ENCODE peak calls at places on chromosomes 11 and 22, in six cellular contexts. X is suprapubic skin, S is IMR-90, Y is left ventricle myocardium inferior, A is endodermal cell, E is body of pancreas. G is an unnamed sample. For H3K27me3 and H3K36me3, the result is how much of the 10 kb centered on the place peaks cover.

GRCh38 chr11:66981976-66982578 is 7.0 kb downstream of the C11orf86 start:
- DNase-seq in X (peak), S (peak), Y (peak), A (no peak), E (peak), G (no peak)

GRCh38 chr11:92180664-92181251 is 43.9 kb upstream of the FAT3 start:
- DNase-seq in X (no peak), S (peak), Y (no peak), A (peak), E (no peak), G (no peak)

GRCh38 chr22:49626361-49627216 is 201.1 kb downstream of the BRD1 start:
- DNase-seq in X (no peak), S (no peak), Y (no peak), A (no peak), E (no peak), G (no peak)

GRCh38 chr11:90363739-90364138 is 140.9 kb upstream of the CHORDC1 start:
- DNase-seq in X (no peak), S (no peak), Y (no peak), A (no peak), E (no peak), G (no peak)

GRCh38 chr11:17853280-17853679 is 118.7 kb downstream of the KCNC1 start:
- DNase-seq in X (no peak), S (no peak), Y (no peak), A (no peak), E (no peak), G (no peak)

GRCh38 chr11:102343789-102344188 is 3.2 kb upstream of the BIRC2 start:
- DNase-seq in X (no peak), S (peak), Y (no peak), A (no peak), E (no peak), G (no peak)

GRCh38 chr11:113249491-113249763 is 65.0 kb upstream of the TTC12 start:
- DNase-seq in X (no peak), S (no peak), Y (no peak), A (peak), E (no peak), G (no peak)

GRCh38 chr11:48052183-48053040 is 72.1 kb downstream of the PTPRJ start:
- DNase-seq in X (no peak), S (peak), Y (no peak), A (peak), E (peak), G (no peak)

GRCh38 chr11:69711824-69712801 is 8.3 kb upstream of the FGF19 start:
- DNase-seq in X (no peak), S (no peak), Y (no peak), A (peak), E (no peak), G (no peak)

GRCh38 chr11:63023851-63024648 is 8.4 kb upstream of the SLC22A8 start:
- DNase-seq in X (peak), S (peak), Y (peak), A (peak), E (peak), G (peak)

GRCh38 chr11:109039611-109040010 is 374.7 kb downstream of the DDX10 start:
- DNase-seq in X (no peak), S (no peak), Y (no peak), A (no peak), E (no peak), G (no peak)

GRCh38 chr11:29210426-29210825 is 806.4 kb downstream of the KCNA4 start:
- DNase-seq in X (no peak), S (no peak), Y (no peak), A (no peak), E (no peak), G (no peak)

GRCh38 chr11:116840224-116840745 is 2.9 kb upstream of the APOA1 start:
- DNase-seq in X (no peak), S (peak), Y (no peak), A (peak), E (no peak), G (no peak)

GRCh38 chr11:12430351-12430750 is 53.0 kb downstream of the PARVA start:
- DNase-seq in X (no peak), S (peak), Y (no peak), A (no peak), E (no peak), G (no peak)

GRCh38 chr11:128334311-128335044 is 252.9 kb downstream of the ETS1 start:
- DNase-seq in X (no peak), S (no peak), Y (peak), A (no peak), E (no peak), G (no peak)

GRCh38 chr11:44456544-44457270 is 108.8 kb upstream of the CD82 start:
- DNase-seq in X (no peak), S (no peak), Y (peak), A (peak), E (no peak), G (no peak)

GRCh38 chr11:124801014-124801413 is 808 bp upstream of the MSANTD2 start:
- DNase-seq in X (no peak), S (peak), Y (no peak), A (no peak), E (no peak), G (no peak)

GRCh38 chr11:11782532-11783110 is 59.2 kb upstream of the USP47 start:
- DNase-seq in X (no peak), S (no peak), Y (no peak), A (no peak), E (peak), G (no peak)

GRCh38 chr11:112172362-112172994 is 2.8 kb upstream of the BCO2 start:
- DNase-seq in X (no peak), S (peak), Y (no peak), A (no peak), E (no peak), G (peak)

GRCh38 chr22:38953091-38953490 is 4.3 kb upstream of the APOBEC3A start:
- DNase-seq in X (no peak), S (no peak), Y (no peak), A (no peak), E (no peak), G (no peak)

GRCh38 chr11:122661182-122661945 is 5.8 kb downstream of the UBASH3B start:
- DNase-seq in X (no peak), S (peak), Y (no peak), A (no peak), E (no peak), G (no peak)

GRCh38 chr11:102204174-102204573 is 93.9 kb downstream of the YAP1 start:
- DNase-seq in X (no peak), S (no peak), Y (no peak), A (no peak), E (no peak), G (no peak)

GRCh38 chr11:118898400-118899295 is 15.0 kb downstream of the CXCR5 start:
- DNase-seq in X (no peak), S (no peak), Y (no peak), A (no peak), E (no peak), G (no peak)

GRCh38 chr11:93652161-93652597 is 9.3 kb upstream of the CEP295 start:
- DNase-seq in X (no peak), S (peak), Y (no peak), A (peak), E (peak), G (no peak)

GRCh38 chr11:69136471-69136870 is 19.3 kb upstream of the SMIM38 start:
- DNase-seq in X (no peak), S (no peak), Y (no peak), A (no peak), E (no peak), G (no peak)

GRCh38 chr11:62847767-62848314 is 8.5 kb upstream of the WDR74 start:
- DNase-seq in X (no peak), S (no peak), Y (no peak), A (no peak), E (no peak), G (no peak)

GRCh38 chr22:37542959-37543358 is 17.3 kb upstream of the CDC42EP1 start:
- DNase-seq in X (no peak), S (no peak), Y (no peak), A (no peak), E (no peak), G (no peak)

GRCh38 chr11:6925636-6926207 is 504 bp upstream of the ZNF215 start:
- DNase-seq in X (no peak), S (peak), Y (no peak), A (peak), E (no peak), G (no peak)

GRCh38 chr11:93477684-93478234 is 65.4 kb downstream of the SMCO4 start:
- DNase-seq in X (no peak), S (peak), Y (no peak), A (peak), E (no peak), G (no peak)

GRCh38 chr11:7495997-7496545 is 10.8 kb downstream of the OLFML1 start:
- DNase-seq in X (no peak), S (no peak), Y (no peak), A (no peak), E (peak), G (peak)

GRCh38 chr11:119337581-119338317 is 2.9 kb downstream of the C1QTNF5 start:
- DNase-seq in X (no peak), S (peak), Y (no peak), A (peak), E (no peak), G (no peak)

GRCh38 chr11:129230006-129230405 is 37.9 kb upstream of the ARHGAP32 start:
- DNase-seq in X (no peak), S (peak), Y (no peak), A (no peak), E (no peak), G (no peak)

GRCh38 chr11:121321614-121322243 is 29.2 kb downstream of the SC5D start:
- DNase-seq in X (no peak), S (peak), Y (no peak), A (peak), E (peak), G (peak)

GRCh38 chr11:46339816-46340215 is 7.4 kb upstream of the DGKZ start:
- DNase-seq in X (no peak), S (no peak), Y (no peak), A (peak), E (no peak), G (no peak)

GRCh38 chr11:63813563-63814382 is 517 bp downstream of the SPINDOC start:
- DNase-seq in X (no peak), S (peak), Y (peak), A (peak), E (peak), G (peak)

GRCh38 chr22:21075516-21076138 is 29.9 kb downstream of the LRRC74B start:
- DNase-seq in X (no peak), S (no peak), Y (no peak), A (no peak), E (no peak), G (no peak)

GRCh38 chr22:39983346-39983745 is 11.4 kb upstream of the FAM83F start:
- DNase-seq in X (no peak), S (no peak), Y (no peak), A (no peak), E (no peak), G (no peak)

GRCh38 chr11:86041975-86042378 is 26.9 kb downstream of the PICALM start:
- DNase-seq in X (no peak), S (peak), Y (no peak), A (peak), E (peak), G (peak)

DNA sequence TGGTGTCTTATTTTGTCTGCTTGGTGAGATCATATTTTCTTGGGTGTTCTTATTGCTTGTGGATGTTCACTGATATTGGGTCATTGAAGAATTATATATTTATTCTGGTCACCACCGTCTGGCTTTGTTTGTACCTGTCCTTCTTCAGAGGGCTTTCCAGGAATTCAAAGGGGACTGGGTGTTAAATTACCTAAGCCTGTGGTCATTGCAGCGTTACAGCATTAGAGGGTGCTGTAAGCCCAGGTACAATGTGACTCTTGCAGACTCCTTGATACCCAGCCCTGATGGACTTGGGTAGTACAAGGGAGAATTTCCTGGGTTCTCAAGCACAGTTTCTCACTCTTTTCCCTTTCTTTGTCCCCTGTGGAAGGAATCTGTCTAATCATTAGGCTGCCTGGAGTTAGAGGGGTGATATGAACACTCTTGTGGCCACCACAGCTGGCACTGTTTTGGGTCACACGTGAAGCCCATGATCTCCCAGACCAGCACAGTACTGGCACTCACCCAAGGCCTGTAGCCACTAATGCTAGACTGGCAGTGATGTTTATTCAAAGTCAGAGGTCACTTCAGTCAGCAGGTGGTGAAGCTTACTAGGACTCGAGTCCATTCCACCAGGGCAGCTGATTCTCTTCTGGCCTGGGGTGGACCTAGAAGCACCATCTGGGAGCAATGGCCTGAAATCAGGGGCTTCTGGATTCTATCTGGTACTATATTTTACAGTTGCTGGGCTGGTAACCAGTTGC is 56.1 kb upstream of the NARS2 start:
- DNase-seq in X (no peak), S (no peak), Y (no peak), A (no peak), E (no peak), G (no peak)
- TF ChIP-seq CTCF in X (no peak), S (no peak), Y (no peak), A (peak), E (no peak), G (no peak)

GRCh38 chr22:45642966-45643365 is 28.7 kb upstream of the ATXN10 start:
- DNase-seq in X (no peak), S (no peak), Y (no peak), A (no peak), E (no peak), G (no peak)
- H3K27me3 ChIP-seq in X (under half), S (under half), Y (half or more), A (under half), E (under half), G (under half)

DNA sequence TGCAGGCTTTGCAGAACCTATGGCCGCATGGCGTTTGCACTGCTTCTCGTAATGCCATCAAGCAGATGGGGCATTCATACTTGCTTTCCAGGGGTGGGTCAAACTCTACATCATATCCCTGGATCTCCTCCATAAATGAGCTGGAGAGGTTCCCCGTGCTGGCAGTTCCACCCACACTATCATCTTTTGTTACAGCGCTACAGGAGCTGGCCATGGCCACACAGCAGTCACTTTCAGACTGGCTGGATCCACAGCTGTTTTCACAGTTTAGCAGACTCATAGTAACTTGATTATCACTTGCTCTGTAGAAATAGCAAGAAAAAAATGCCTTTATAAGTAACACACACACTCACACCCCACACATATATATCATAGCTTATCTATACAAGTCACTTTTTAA is 8.8 kb downstream of the TRAF6 start:
- DNase-seq in X (no peak), S (peak), Y (no peak), A (no peak), E (no peak), G (no peak)
- H3K36me3 ChIP-seq in X (under half), S (under half), Y (under half), A (half or more), E (under half), G (under half)

DNA sequence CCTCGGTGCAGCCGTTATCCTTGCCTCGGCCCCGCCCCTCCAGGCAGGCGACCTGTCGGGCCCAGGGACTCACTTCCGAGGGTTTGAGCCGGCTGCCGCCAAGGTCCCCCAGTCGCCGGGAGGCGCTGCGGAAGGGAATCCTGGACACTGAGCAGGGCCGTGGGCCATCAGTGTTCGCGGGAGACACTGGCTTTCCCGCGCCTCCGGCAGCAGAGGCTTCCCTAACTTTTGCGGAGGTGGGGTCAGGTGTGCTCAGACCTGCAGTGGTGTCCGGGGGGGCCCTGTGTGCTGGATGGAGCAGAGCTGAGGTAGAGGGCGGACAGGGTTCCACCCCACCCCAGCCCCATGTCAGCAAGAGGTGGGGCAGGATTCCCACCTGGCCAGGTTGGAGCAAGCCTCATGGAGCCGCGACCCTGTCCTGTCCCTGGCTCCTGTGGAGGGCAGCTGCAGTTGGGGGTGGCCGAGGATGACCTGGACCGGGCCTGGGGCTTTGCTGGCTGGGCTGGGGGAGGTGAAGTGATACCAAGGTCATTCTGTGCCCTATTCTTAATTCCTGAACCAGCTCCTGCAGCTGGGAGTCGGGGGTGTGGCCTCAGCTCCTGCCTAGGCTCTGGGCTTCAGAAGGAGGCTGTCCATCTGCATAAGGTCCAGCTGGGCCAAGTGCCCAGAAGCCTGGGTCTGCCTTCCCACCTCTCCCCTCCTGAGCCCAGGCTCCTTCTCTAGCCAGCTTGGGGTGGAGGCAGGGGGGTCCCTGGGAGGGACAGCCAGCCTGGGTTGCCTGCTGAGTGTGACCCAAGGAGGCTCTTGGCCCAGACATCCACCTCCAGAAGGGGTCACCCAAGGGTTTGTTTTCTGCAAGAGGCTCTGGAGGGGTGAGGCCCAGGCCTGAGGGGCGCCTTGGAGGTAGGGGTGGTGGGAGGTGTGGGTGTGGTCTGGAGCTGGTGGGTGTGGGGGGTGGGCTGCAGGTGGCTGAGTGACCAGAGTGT is 8.4 kb downstream of the TSPAN4 start:
- DNase-seq in X (no peak), S (no peak), Y (no peak), A (peak), E (no peak), G (no peak)
- TF ChIP-seq CTCF in X (no peak), S (no peak), Y (no peak), A (peak), E (no peak), G (peak)

GRCh38 chr11:96978751-96979150 is 588.9 kb downstream of the JRKL start:
- DNase-seq in X (no peak), S (no peak), Y (no peak), A (no peak), E (no peak), G (no peak)
- H3K27me3 ChIP-seq in X (under half), S (under half), Y (under half), A (under half), E (under half), G (under half)

GRCh38 chr22:41642711-41643110 is 21.6 kb downstream of the XRCC6 start:
- DNase-seq in X (no peak), S (peak), Y (no peak), A (no peak), E (no peak), G (no peak)

GRCh38 chr22:41638124-41638523 is 17.0 kb downstream of the XRCC6 start:
- DNase-seq in X (no peak), S (no peak), Y (no peak), A (no peak), E (no peak), G (no peak)

GRCh38 chr22:41641854-41642253 is 20.8 kb downstream of the XRCC6 start:
- DNase-seq in X (no peak), S (no peak), Y (no peak), A (no peak), E (no peak), G (no peak)

GRCh38 chr22:41636467-41636866 is 15.4 kb downstream of the XRCC6 start:
- DNase-seq in X (no peak), S (peak), Y (peak), A (no peak), E (no peak), G (no peak)

DNA sequence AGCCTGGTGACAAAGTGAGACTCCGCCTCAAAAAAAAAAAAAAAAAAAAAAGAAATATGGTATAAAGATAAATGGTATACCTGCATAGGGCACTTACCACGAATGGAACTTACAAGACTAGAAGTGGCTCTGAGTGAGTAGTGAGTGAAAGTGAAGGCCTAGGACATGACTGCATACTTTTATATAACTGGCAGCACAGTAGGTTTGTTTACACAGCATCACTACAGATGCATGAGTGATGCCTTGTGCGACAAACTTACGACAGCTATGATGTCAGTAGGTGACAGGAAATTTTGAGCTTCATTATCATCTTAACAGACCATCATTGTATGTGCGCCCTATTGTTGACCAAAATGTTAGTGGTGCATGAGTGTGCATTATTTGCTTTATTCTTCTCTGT is 17.7 kb downstream of the XRCC6 start:
- DNase-seq in X (no peak), S (no peak), Y (no peak), A (no peak), E (no peak), G (no peak)
- H3K36me3 ChIP-seq in X (half or more), S (half or more), Y (half or more), A (half or more), E (under half), G (under half)